ENCODE peak calls at places on chromosomes 13 and 19, in ten cellular contexts. Z, O, Q, I, L, N, Y, G, J and S are unnamed samples.

GRCh38 chr13:27541386-27541785 is 78.9 kb downstream of the LNX2 start:
- DNase-seq in Z (no peak), O (no peak), Q (no peak), I (no peak), L (no peak), N (no peak), Y (no peak), G (no peak), J (no peak), S (no peak)

GRCh38 chr19:16066611-16067104 is 9.6 kb upstream of the TPM4 start:
- DNase-seq in Z (peak; percentile 72), O (peak; percentile 58), Q (no peak), I (peak; percentile 77), L (no peak), N (peak; percentile 49), Y (no peak), G (no peak), J (no peak), S (no peak)

GRCh38 chr13:28408235-28408848 is 86.6 kb downstream of the FLT1 start:
- DNase-seq in Z (no peak), O (no peak), Q (no peak), I (no peak), L (no peak), N (no peak), Y (no peak), G (no peak), J (peak; percentile 77), S (peak; percentile 57)

GRCh38 chr13:21703846-21704245 is 33.0 kb downstream of the FGF9 start:
- DNase-seq in Z (peak; percentile 11), O (peak; percentile 74), Q (no peak), I (no peak), L (no peak), N (no peak), Y (no peak), G (no peak), J (no peak), S (no peak)

GRCh38 chr13:106369091-106369490 is 166.4 kb downstream of the EFNB2 start:
- DNase-seq in Z (no peak), O (no peak), Q (no peak), I (no peak), L (no peak), N (no peak), Y (no peak), G (no peak), J (no peak), S (no peak)

GRCh38 chr13:88701551-88701950 is 1030.4 kb downstream of the SLITRK5 start:
- DNase-seq in Z (no peak), O (no peak), Q (no peak), I (peak; percentile 75), L (no peak), N (no peak), Y (no peak), G (no peak), J (no peak), S (no peak)

GRCh38 chr13:72504026-72504925 is 223.2 kb downstream of the MZT1 start:
- DNase-seq in Z (no peak), O (no peak), Q (no peak), I (peak; percentile 43), L (no peak), N (no peak), Y (no peak), G (no peak), J (no peak), S (no peak)

GRCh38 chr13:37473035-37473434 is 125.5 kb downstream of the POSTN start:
- DNase-seq in Z (peak; percentile 10), O (no peak), Q (no peak), I (no peak), L (no peak), N (no peak), Y (peak; percentile 68), G (no peak), J (no peak), S (no peak)

GRCh38 chr13:97266734-97267417 is 44.7 kb downstream of the MBNL2 start:
- DNase-seq in Z (no peak), O (no peak), Q (no peak), I (no peak), L (no peak), N (no peak), Y (peak; percentile 36), G (no peak), J (no peak), S (no peak)

GRCh38 chr13:110394371-110394841 is 87.3 kb downstream of the COL4A2 start:
- DNase-seq in Z (no peak), O (peak; percentile 87), Q (no peak), I (peak; percentile 93), L (no peak), N (peak; percentile 35), Y (no peak), G (no peak), J (no peak), S (no peak)

GRCh38 chr13:110398564-110399507 is 91.8 kb downstream of the COL4A2 start:
- DNase-seq in Z (no peak), O (peak; percentile 42), Q (no peak), I (peak; percentile 70), L (no peak), N (peak; percentile 28), Y (no peak), G (no peak), J (no peak), S (no peak)

GRCh38 chr13:110396476-110396875 is 89.4 kb downstream of the COL4A2 start:
- DNase-seq in Z (no peak), O (peak; percentile 75), Q (no peak), I (no peak), L (no peak), N (no peak), Y (no peak), G (no peak), J (no peak), S (no peak)

GRCh38 chr13:110397445-110397844 is 90.4 kb downstream of the COL4A2 start:
- DNase-seq in Z (no peak), O (peak; percentile 76), Q (no peak), I (peak; percentile 98), L (peak; percentile 81), N (peak; percentile 45), Y (no peak), G (no peak), J (no peak), S (peak; percentile 33)

GRCh38 chr13:110396913-110397379 is 89.9 kb downstream of the COL4A2 start:
- DNase-seq in Z (peak; percentile 84), O (peak; percentile 100), Q (no peak), I (peak; percentile 100), L (peak; percentile 99), N (peak; percentile 95), Y (no peak), G (no peak), J (peak; percentile 98), S (peak; percentile 77)
- H3K27ac ChIP-seq in Z (peak overlapping the region; percentile 78), O (peak overlapping the region; percentile 92), Q (peak overlapping the region; percentile 11), I (peak overlapping the region; percentile 93), L (peak overlapping the region; percentile 90), N (no peak overlapping the region), Y (no peak overlapping the region), G (peak overlapping the region; percentile 89), J (peak overlapping the region; percentile 95), S (peak overlapping the region; percentile 69)

GRCh38 chr13:113210834-113211233 is 1.4 kb downstream of the CUL4A start:
- DNase-seq in Z (no peak), O (no peak), Q (no peak), I (no peak), L (no peak), N (no peak), Y (no peak), G (no peak), J (no peak), S (no peak)

GRCh38 chr13:113209880-113210421 is 538 bp downstream of the CUL4A start:
- DNase-seq in Z (peak; percentile 55), O (no peak), Q (peak; percentile 78), I (peak; percentile 60), L (peak; percentile 76), N (peak; percentile 70), Y (peak; percentile 72), G (no peak), J (no peak), S (no peak)

GRCh38 chr13:113209336-113209879 is at the start of gene CUL4A:
- DNase-seq in Z (peak; percentile 74), O (peak; percentile 80), Q (peak; percentile 93), I (peak; percentile 65), L (peak; percentile 88), N (peak; percentile 87), Y (peak; percentile 92), G (peak; percentile 78), J (peak; percentile 70), S (peak; percentile 85)

GRCh38 chr13:113208424-113209335 is at the start of gene PCID2:
- DNase-seq in Z (peak; percentile 90), O (peak; percentile 86), Q (peak; percentile 93), I (peak; percentile 88), L (peak; percentile 95), N (peak; percentile 92), Y (peak; percentile 96), G (peak; percentile 87), J (peak; percentile 88), S (peak; percentile 87)

GRCh38 chr13:113211774-113212173 is 2.4 kb downstream of the CUL4A start:
- DNase-seq in Z (no peak), O (no peak), Q (no peak), I (no peak), L (no peak), N (no peak), Y (peak; percentile 78), G (no peak), J (no peak), S (no peak)
- H3K27ac ChIP-seq in Z (no peak overlapping the region), O (no peak overlapping the region), Q (no peak overlapping the region), I (no peak overlapping the region), L (no peak overlapping the region), N (no peak overlapping the region), Y (peak overlapping the region; percentile 35), G (no peak overlapping the region), J (no peak overlapping the region), S (no peak overlapping the region)

GRCh38 chr19:47539747-47540311 is 25.0 kb upstream of the NAPA start:
- DNase-seq in Z (no peak), O (no peak), Q (no peak), I (no peak), L (no peak), N (no peak), Y (no peak), G (no peak), J (no peak), S (no peak)

GRCh38 chr19:47542030-47542475 is 27.2 kb upstream of the NAPA start:
- DNase-seq in Z (no peak), O (no peak), Q (no peak), I (no peak), L (peak; percentile 86), N (no peak), Y (no peak), G (no peak), J (no peak), S (no peak)

GRCh38 chr19:47538812-47539211 is 23.9 kb upstream of the NAPA start:
- DNase-seq in Z (no peak), O (no peak), Q (no peak), I (no peak), L (no peak), N (no peak), Y (no peak), G (no peak), J (no peak), S (no peak)

GRCh38 chr19:47541507-47541906 is 26.6 kb upstream of the NAPA start:
- DNase-seq in Z (no peak), O (no peak), Q (no peak), I (no peak), L (no peak), N (no peak), Y (no peak), G (no peak), J (no peak), S (no peak)

GRCh38 chr19:47540748-47541147 is 25.9 kb upstream of the NAPA start:
- DNase-seq in Z (no peak), O (no peak), Q (no peak), I (peak; percentile 73), L (no peak), N (no peak), Y (peak; percentile 74), G (no peak), J (no peak), S (no peak)
- H3K27ac ChIP-seq in Z (no peak overlapping the region), O (no peak overlapping the region), Q (no peak overlapping the region), I (no peak overlapping the region), L (peak overlapping the region; percentile 88), N (no peak overlapping the region), Y (no peak overlapping the region), G (no peak overlapping the region), J (no peak overlapping the region), S (no peak overlapping the region)

GRCh38 chr19:6852001-6852400 is 35.4 kb upstream of the ADGRE1 start:
- DNase-seq in Z (no peak), O (no peak), Q (no peak), I (no peak), L (no peak), N (no peak), Y (no peak), G (no peak), J (no peak), S (no peak)
- H3K27ac ChIP-seq in Z (no peak overlapping the region), O (no peak overlapping the region), Q (no peak overlapping the region), I (no peak overlapping the region), L (no peak overlapping the region), N (no peak overlapping the region), Y (no peak overlapping the region), G (no peak overlapping the region), J (no peak overlapping the region), S (no peak overlapping the region)